ENCODE peak calls at places on chromosomes 16 and 17, in ten cellular contexts. P is stomach, V is esophagus muscularis mucosa, O is transverse colon, A is HepG2, B is suprapubic skin, F is GM12878, I is H1, T is K562, N is SK-N-SH. U is an unnamed sample.

GRCh38 chr16:22092143-22092933 is at the start of gene VWA3A:
- DNase-seq in N (no peak), O (no peak), I (peak), F (no peak), A (no peak), P (no peak), T (no peak), V (peak), B (no peak), U (no peak)

GRCh38 chr17:57527437-57528083 is 217.5 kb downstream of the CCDC182 start:
- DNase-seq in V (no peak), F (no peak), A (no peak), I (no peak), P (no peak), T (no peak), B (no peak), O (no peak), N (no peak), U (no peak)

GRCh38 chr16:2939968-2940367 is 24.1 kb upstream of the KREMEN2 start:
- DNase-seq in F (no peak), I (no peak), V (no peak), B (no peak), A (no peak), T (no peak), N (no peak), O (no peak), P (no peak), U (no peak)

GRCh38 chr17:31907342-31907975 is 6.0 kb upstream of the UTP6 start:
- DNase-seq in A (no peak), P (peak), O (peak), N (no peak), F (no peak), V (no peak), B (no peak), T (peak), I (no peak), U (no peak)

GRCh38 chr16:14462811-14463210 is 167.2 kb downstream of the PARN start:
- DNase-seq in O (no peak), B (no peak), F (no peak), I (no peak), A (no peak), T (no peak), P (no peak), V (no peak), N (no peak), U (no peak)

GRCh38 chr17:19897901-19898300 is 30.2 kb upstream of the ULK2 start:
- DNase-seq in P (no peak), A (no peak), T (no peak), V (no peak), N (no peak), B (no peak), F (no peak), O (no peak), I (no peak), U (no peak)

GRCh38 chr16:72677662-72678447 is 370.1 kb downstream of the ZFHX3 start:
- DNase-seq in I (no peak), N (no peak), A (peak), O (peak), B (no peak), P (no peak), V (no peak), T (no peak), F (no peak), U (no peak)

GRCh38 chr16:73068546-73069401 is 20.8 kb upstream of the ZFHX3 start:
- DNase-seq in I (no peak), B (no peak), V (no peak), T (no peak), N (no peak), A (peak), F (no peak), O (peak), P (no peak), U (peak)

GRCh38 chr17:79556263-79556662 is 54.6 kb downstream of the RBFOX3 start:
- DNase-seq in F (no peak), N (no peak), B (no peak), I (no peak), T (no peak), O (no peak), V (no peak), P (no peak), A (no peak), U (no peak)

GRCh38 chr16:50093607-50094570 is 28.1 kb downstream of the HEATR3 start:
- DNase-seq in B (no peak), P (peak), O (peak), I (no peak), F (no peak), T (no peak), N (no peak), A (no peak), V (peak), U (peak)

GRCh38 chr16:55454861-55455260 is 24.1 kb upstream of the MMP2 start:
- DNase-seq in O (no peak), T (no peak), F (no peak), I (no peak), B (no peak), V (no peak), A (no peak), N (no peak), P (no peak), U (no peak)

GRCh38 chr16:87198328-87198731 is 118.9 kb downstream of the C16orf95 start:
- DNase-seq in P (no peak), O (no peak), A (no peak), V (no peak), I (no peak), F (no peak), N (peak), T (no peak), B (no peak), U (no peak)

GRCh38 chr17:69358688-69359596 is 32.0 kb upstream of the ABCA5 start:
- DNase-seq in F (peak), O (no peak), P (no peak), I (no peak), T (peak), N (peak), A (peak), B (no peak), V (no peak), U (no peak)

GRCh38 chr16:48430890-48431289 is 45.7 kb upstream of the SIAH1 start:
- DNase-seq in N (no peak), V (no peak), A (no peak), O (no peak), F (peak), T (no peak), P (no peak), B (no peak), I (no peak), U (no peak)

GRCh38 chr17:42010898-42011516 is 6.2 kb downstream of the DNAJC7 start:
- DNase-seq in N (peak), V (no peak), T (peak), I (no peak), O (no peak), B (no peak), A (peak), P (no peak), F (no peak), U (no peak)

GRCh38 chr16:89380681-89381080 is 109.7 kb downstream of the ANKRD11 start:
- DNase-seq in I (no peak), A (no peak), F (no peak), N (no peak), B (no peak), O (no peak), T (no peak), V (no peak), P (no peak), U (no peak)

GRCh38 chr17:50871898-50872297 is 5.7 kb upstream of the TOB1 start:
- DNase-seq in O (no peak), F (no peak), P (no peak), N (peak), V (no peak), T (no peak), I (no peak), B (no peak), A (no peak), U (no peak)

GRCh38 chr17:5558815-5559785 is 25.2 kb downstream of the NLRP1 start:
- DNase-seq in I (no peak), F (no peak), T (no peak), A (no peak), O (no peak), B (no peak), V (peak), P (no peak), N (no peak), U (no peak)

GRCh38 chr16:31532120-31532519 is 4.4 kb downstream of the AHSP start:
- DNase-seq in A (no peak), P (no peak), B (no peak), V (no peak), O (no peak), N (no peak), F (no peak), T (no peak), I (no peak), U (no peak)

GRCh38 chr17:4172356-4172755 is 29.4 kb downstream of the CYB5D2 start:
- DNase-seq in I (no peak), N (no peak), P (no peak), O (no peak), A (no peak), B (no peak), V (no peak), F (no peak), T (no peak), U (no peak)

GRCh38 chr17:49468827-49469385 is 26.2 kb upstream of the NGFR start:
- DNase-seq in F (no peak), P (no peak), V (no peak), N (no peak), O (no peak), A (no peak), T (no peak), B (no peak), I (no peak), U (no peak)

GRCh38 chr16:10577305-10578202 is 2.8 kb downstream of the EMP2 start:
- DNase-seq in T (no peak), A (no peak), F (no peak), B (peak), N (peak), P (no peak), V (no peak), O (peak), I (no peak), U (peak)

GRCh38 chr17:75861927-75862317 is 6.8 kb upstream of the WBP2 start:
- DNase-seq in T (no peak), P (no peak), A (no peak), B (no peak), V (no peak), N (no peak), I (no peak), O (no peak), F (no peak), U (no peak)

GRCh38 chr17:16464641-16465312 is 27.2 kb downstream of the LRRC75A start:
- DNase-seq in N (no peak), I (no peak), T (no peak), B (no peak), P (no peak), F (no peak), A (no peak), O (peak), V (no peak), U (no peak)

GRCh38 chr16:49440156-49441065 is 66.8 kb downstream of the C16orf78 start:
- DNase-seq in T (no peak), N (peak), F (no peak), A (no peak), I (no peak), P (no peak), B (no peak), V (no peak), O (no peak), U (no peak)

GRCh38 chr17:31877911-31878702 is 19.1 kb upstream of the COPRS start:
- DNase-seq in I (no peak), B (no peak), F (no peak), N (no peak), O (no peak), T (no peak), V (no peak), A (no peak), P (no peak), U (no peak)

GRCh38 chr17:43350888-43351361 is 47.9 kb upstream of the ARL4D start:
- DNase-seq in P (no peak), T (peak), V (no peak), O (no peak), A (no peak), I (no peak), B (no peak), F (no peak), N (no peak), U (no peak)

GRCh38 chr16:1959269-1960039 is at the start of gene NDUFB10:
- DNase-seq in O (peak), B (peak), N (peak), V (peak), P (peak), T (peak), I (peak), A (peak), F (peak), U (peak)

GRCh38 chr17:79546386-79546785 is 64.5 kb downstream of the RBFOX3 start:
- DNase-seq in I (no peak), F (no peak), T (no peak), P (no peak), A (no peak), O (no peak), N (no peak), V (no peak), B (no peak), U (no peak)

GRCh38 chr17:81253358-81254131 is 14.4 kb downstream of the NDUFAF8 start:
- DNase-seq in T (peak), F (no peak), I (peak), V (no peak), B (no peak), A (no peak), N (peak), O (peak), P (peak), U (no peak)
- TF ChIP-seq POLR2AphosphoS5 in T (no peak), F (no peak), I (no peak), V (peak), B (no peak), A (no peak), N (no peak), O (no peak), P (no peak), U (peak)

DNA sequence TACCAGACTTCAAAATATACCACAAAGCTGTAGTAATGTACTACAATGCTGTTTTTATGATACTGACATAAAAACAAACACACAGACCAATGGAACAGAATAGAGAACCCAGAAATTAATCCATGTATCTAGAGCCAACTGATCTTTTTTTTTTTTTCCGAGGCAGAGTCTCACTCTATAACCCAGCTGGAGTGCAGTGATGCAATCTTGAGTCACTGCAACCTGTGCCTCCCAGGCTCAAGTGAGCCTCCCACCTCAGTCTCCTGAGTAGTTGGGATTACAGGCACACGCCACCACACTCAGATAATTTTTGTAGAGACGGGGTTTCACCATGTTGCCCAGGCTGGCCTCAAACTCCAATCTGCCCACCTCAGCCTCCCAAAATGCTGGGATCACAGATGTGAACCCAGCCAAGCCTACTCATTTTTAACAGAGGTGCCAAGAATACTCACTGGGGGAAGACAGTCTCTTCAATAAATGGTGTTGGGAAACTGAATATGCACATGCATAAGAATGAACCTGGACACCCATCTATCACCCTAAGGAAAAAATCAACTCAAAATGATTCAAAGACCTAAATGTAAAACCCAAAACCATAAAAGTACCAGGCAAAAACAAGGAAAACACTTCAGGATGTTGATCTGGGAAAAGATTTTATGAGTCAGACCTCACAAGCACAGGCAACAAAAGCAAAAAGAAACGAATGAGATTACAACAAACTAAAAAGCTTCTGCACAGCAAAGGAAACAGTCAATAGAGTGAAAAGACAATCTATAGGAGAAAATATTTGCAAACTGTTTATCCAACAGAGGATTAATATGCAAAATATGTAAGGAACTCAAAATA is 63.1 kb downstream of the STX8 start:
- DNase-seq in I (no peak), V (no peak), P (no peak), O (no peak), T (peak), N (no peak), A (no peak), B (no peak), F (no peak), U (no peak)
- TF ChIP-seq EP300 in I (no peak), V (no peak), P (no peak), O (no peak), T (no peak), N (no peak), A (no peak), B (no peak), F (no peak), U (no peak)

DNA sequence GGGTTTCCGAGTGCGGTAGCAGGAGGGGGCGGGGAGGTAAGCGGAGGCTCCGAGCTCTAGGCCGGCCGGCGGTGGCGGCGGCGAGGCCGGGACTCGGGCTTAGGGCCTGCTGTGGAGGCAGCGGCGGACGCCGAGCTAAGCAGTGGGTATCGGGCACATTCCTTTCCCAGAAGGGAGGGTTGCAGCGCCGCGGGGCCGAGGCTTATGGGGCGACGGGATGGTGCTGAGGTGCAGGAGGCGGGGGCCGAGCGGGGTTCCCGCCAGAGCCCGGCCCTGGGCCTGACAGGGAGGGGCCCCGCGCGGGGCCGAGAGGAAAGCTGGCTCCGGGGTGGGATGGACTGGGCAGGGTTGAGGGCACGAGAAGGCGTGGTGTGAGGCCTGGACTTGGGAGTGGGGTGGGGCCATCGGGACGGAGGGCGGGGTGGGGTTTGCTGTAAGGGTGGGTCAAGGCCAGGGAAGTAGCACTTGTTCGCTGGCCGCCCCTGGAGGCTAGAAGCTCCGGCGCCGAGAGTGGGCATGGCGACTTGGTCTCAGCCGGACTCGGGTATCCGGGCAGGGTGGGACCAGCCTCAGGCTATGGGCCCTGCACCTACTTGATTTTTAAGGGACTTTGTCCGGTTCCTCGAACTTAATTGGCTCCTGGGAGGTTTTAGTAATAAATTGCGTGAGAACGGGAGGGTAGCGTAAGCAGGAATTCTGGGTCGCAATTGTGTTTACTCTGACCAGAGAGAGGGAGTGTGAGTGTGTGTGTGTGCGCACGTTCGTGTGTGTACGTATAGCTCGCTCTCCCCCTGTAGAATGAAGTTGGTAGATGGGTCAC is at the start of gene NFE2L1:
- DNase-seq in O (peak), I (no peak), P (peak), T (peak), A (peak), N (peak), F (peak), B (peak), V (peak), U (peak)
- TF ChIP-seq POLR2AphosphoS5 in O (peak), I (peak), P (peak), T (peak), A (peak), N (peak), F (peak), B (no peak), V (peak), U (peak)

GRCh38 chr17:1860978-1861377 is 31.2 kb downstream of the RPA1 start:
- DNase-seq in I (no peak), N (no peak), V (no peak), O (no peak), T (no peak), P (no peak), A (no peak), F (no peak), B (no peak), U (peak)
- TF ChIP-seq EP300 in I (no peak), N (no peak), V (no peak), O (no peak), T (no peak), P (no peak), A (no peak), F (no peak), B (no peak), U (no peak)

DNA sequence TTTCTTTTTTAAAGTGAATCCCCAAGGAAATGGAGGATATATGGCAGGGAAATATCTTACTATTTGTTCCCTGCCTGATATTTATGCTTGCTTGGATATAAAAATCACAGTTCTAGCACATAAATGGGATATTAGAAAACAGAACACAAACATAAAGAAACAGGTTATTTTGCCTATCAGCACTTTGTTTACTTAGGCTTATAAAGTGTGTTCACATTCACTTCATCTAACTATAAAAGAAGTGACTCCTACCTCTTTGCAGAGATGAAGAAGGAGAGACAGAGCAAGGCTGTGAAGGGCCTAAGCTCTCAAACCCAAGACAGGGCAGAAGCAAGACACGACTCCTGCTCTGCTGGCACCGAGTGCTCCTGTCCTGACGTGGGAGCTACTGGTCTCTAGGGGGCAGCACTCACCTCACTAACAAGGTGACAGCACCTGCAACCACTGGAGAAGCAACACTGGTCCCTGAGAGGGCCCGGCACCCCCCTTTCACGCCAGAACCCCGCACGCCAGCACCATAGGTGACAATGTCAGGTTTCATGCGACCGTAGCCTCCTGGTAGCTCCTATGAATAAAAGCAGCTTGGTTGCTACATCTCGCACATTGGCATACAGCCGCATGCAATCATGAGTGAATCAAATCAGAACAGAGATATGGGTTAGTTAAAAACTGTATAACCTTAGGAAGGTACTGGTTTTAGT is 32.0 kb downstream of the MBTPS1 start:
- DNase-seq in V (no peak), N (peak), A (peak), F (peak), B (no peak), I (peak), P (peak), T (peak), O (peak), U (peak)
- TF ChIP-seq POLR2AphosphoS5 in V (no peak), N (no peak), A (no peak), F (no peak), B (no peak), I (peak), P (no peak), T (no peak), O (no peak), U (no peak)

GRCh38 chr16:81242977-81243618 is 4.6 kb downstream of the BCO1 start:
- DNase-seq in F (no peak), A (no peak), N (no peak), T (no peak), B (no peak), O (no peak), V (no peak), P (no peak), I (no peak), U (no peak)
- TF ChIP-seq EP300 in F (no peak), A (no peak), N (no peak), T (no peak), B (no peak), O (no peak), V (no peak), P (no peak), I (no peak), U (no peak)

GRCh38 chr16:8853150-8853549 is 15.7 kb downstream of the CARHSP1 start:
- DNase-seq in O (no peak), I (no peak), T (no peak), B (no peak), F (no peak), P (no peak), N (no peak), A (no peak), V (no peak), U (peak)
- TF ChIP-seq POLR2AphosphoS5 in O (no peak), I (no peak), T (no peak), B (no peak), F (no peak), P (no peak), N (no peak), A (peak), V (no peak), U (no peak)

U was measured in upper lobe of left lung.